ENCODE peak calls at places on chromosomes 12 and 14, in nine cellular contexts. R is HL-60, Y is GM10248, F is mucosa of descending colon, K is NB4, C is PC-3, E is fibroblast of pulmonary artery, B is tibial nerve, V is GM13977. A is an unnamed sample.

GRCh38 chr12:123389560-123390351 is 5.8 kb downstream of the KMT5A start:
- DNase-seq in R (peak), Y (peak), F (peak), K (peak), C (peak), E (no peak), B (no peak), V (peak), A (peak)

GRCh38 chr12:102232446-102232845 is 34.8 kb upstream of the PMCH start:
- DNase-seq in R (no peak), Y (no peak), F (no peak), K (no peak), C (no peak), E (no peak), B (no peak), V (no peak), A (peak)

GRCh38 chr12:20140751-20141150 is 227.6 kb upstream of the PDE3A start:
- DNase-seq in R (no peak), Y (no peak), F (no peak), K (no peak), C (no peak), E (no peak), B (no peak), V (no peak), A (no peak)

GRCh38 chr14:100012478-100012925 is 52.7 kb upstream of the EVL start:
- DNase-seq in R (no peak), Y (no peak), F (no peak), K (no peak), C (no peak), E (peak), B (no peak), V (no peak), A (peak)

GRCh38 chr12:7075931-7076330 is 15.4 kb downstream of the C1S start:
- DNase-seq in R (no peak), Y (no peak), F (no peak), K (no peak), C (no peak), E (peak), B (no peak), V (no peak), A (peak)

GRCh38 chr14:67387195-67387594 is 24.8 kb downstream of the PLEK2 start:
- DNase-seq in R (no peak), Y (no peak), F (no peak), K (no peak), C (peak), E (peak), B (no peak), V (no peak), A (peak)

GRCh38 chr12:27652174-27652763 is 44.0 kb upstream of the REP15 start:
- DNase-seq in R (peak), Y (peak), F (no peak), K (peak), C (peak), E (peak), B (no peak), V (peak), A (peak)

GRCh38 chr14:105146976-105147700 is 21.4 kb downstream of the JAG2 start:
- DNase-seq in R (no peak), Y (no peak), F (no peak), K (no peak), C (no peak), E (no peak), B (no peak), V (no peak), A (no peak)

GRCh38 chr12:28512876-28513275 is 322.6 kb downstream of the CCDC91 start:
- DNase-seq in R (no peak), Y (no peak), F (no peak), K (no peak), C (no peak), E (no peak), B (no peak), V (no peak), A (no peak)

GRCh38 chr12:52419656-52420055 is 13.5 kb upstream of the KRT82 start:
- DNase-seq in R (no peak), Y (no peak), F (no peak), K (no peak), C (no peak), E (no peak), B (no peak), V (no peak), A (no peak)

GRCh38 chr14:67619446-67620216 is at the start of gene ARG2:
- DNase-seq in R (peak), Y (peak), F (peak), K (peak), C (peak), E (peak), B (peak), V (peak), A (peak)

GRCh38 chr14:98189077-98189476 is 1082.9 kb downstream of the BCL11B start:
- DNase-seq in R (no peak), Y (no peak), F (no peak), K (no peak), C (no peak), E (no peak), B (no peak), V (no peak), A (no peak)

GRCh38 chr12:70540996-70541395 is 96.2 kb downstream of the PTPRB start:
- DNase-seq in R (no peak), Y (no peak), F (no peak), K (no peak), C (no peak), E (no peak), B (no peak), V (no peak), A (no peak)

GRCh38 chr14:95220663-95221231 is 63.4 kb upstream of the DICER1 start:
- DNase-seq in R (no peak), Y (no peak), F (no peak), K (no peak), C (no peak), E (peak), B (no peak), V (no peak), A (peak)

GRCh38 chr12:79121486-79121885 is 256.9 kb downstream of the SYT1 start:
- DNase-seq in R (no peak), Y (no peak), F (no peak), K (peak), C (peak), E (peak), B (no peak), V (no peak), A (peak)

GRCh38 chr12:80064951-80065350 is 34.4 kb upstream of the OTOGL start:
- DNase-seq in R (no peak), Y (no peak), F (no peak), K (no peak), C (no peak), E (no peak), B (no peak), V (no peak), A (no peak)

GRCh38 chr14:61753631-61754030 is 8.6 kb upstream of the SNAPC1 start:
- DNase-seq in R (no peak), Y (no peak), F (no peak), K (peak), C (no peak), E (no peak), B (no peak), V (no peak), A (no peak)

GRCh38 chr14:24058260-24058950 is 6.6 kb downstream of the CARMIL3 start:
- DNase-seq in R (peak), Y (peak), F (peak), K (peak), C (peak), E (peak), B (peak), V (peak), A (peak)

GRCh38 chr12:98352835-98353234 is 162.6 kb upstream of the TMPO start:
- DNase-seq in R (no peak), Y (no peak), F (no peak), K (no peak), C (no peak), E (peak), B (no peak), V (no peak), A (peak)

GRCh38 chr14:61304678-61305077 is 16.7 kb upstream of the PRKCH start:
- DNase-seq in R (no peak), Y (no peak), F (no peak), K (no peak), C (no peak), E (no peak), B (no peak), V (no peak), A (no peak)

GRCh38 chr12:52799498-52800211 is 3.7 kb upstream of the KRT3 start:
- DNase-seq in R (no peak), Y (no peak), F (no peak), K (no peak), C (no peak), E (no peak), B (no peak), V (no peak), A (no peak)

GRCh38 chr14:24037658-24038037 is 14.2 kb upstream of the CARMIL3 start:
- DNase-seq in R (no peak), Y (no peak), F (peak), K (no peak), C (no peak), E (no peak), B (no peak), V (no peak), A (no peak)

GRCh38 chr12:11719678-11720099 is 70.2 kb downstream of the ETV6 start:
- DNase-seq in R (peak), Y (no peak), F (no peak), K (peak), C (peak), E (peak), B (no peak), V (no peak), A (peak)

GRCh38 chr14:89040080-89040437 is 215.6 kb downstream of the TTC8 start:
- DNase-seq in R (no peak), Y (no peak), F (no peak), K (no peak), C (no peak), E (no peak), B (no peak), V (no peak), A (no peak)

GRCh38 chr14:89037065-89037464 is 212.6 kb downstream of the TTC8 start:
- DNase-seq in R (no peak), Y (no peak), F (no peak), K (no peak), C (no peak), E (no peak), B (no peak), V (no peak), A (no peak)

GRCh38 chr14:89041245-89041585 is 216.8 kb downstream of the TTC8 start:
- DNase-seq in R (no peak), Y (no peak), F (peak), K (no peak), C (peak), E (no peak), B (no peak), V (no peak), A (no peak)

GRCh38 chr14:89042021-89042420 is 217.6 kb downstream of the TTC8 start:
- DNase-seq in R (no peak), Y (no peak), F (no peak), K (no peak), C (no peak), E (no peak), B (no peak), V (no peak), A (no peak)

GRCh38 chr14:89040438-89041244 is 216.2 kb downstream of the TTC8 start:
- DNase-seq in R (peak), Y (peak), F (peak), K (peak), C (peak), E (peak), B (peak), V (peak), A (peak)
- TF ChIP-seq CTCF in R (peak), Y (peak), F (peak), K (peak), C (peak), E (peak), B (peak), V (peak), A (peak)

DNA sequence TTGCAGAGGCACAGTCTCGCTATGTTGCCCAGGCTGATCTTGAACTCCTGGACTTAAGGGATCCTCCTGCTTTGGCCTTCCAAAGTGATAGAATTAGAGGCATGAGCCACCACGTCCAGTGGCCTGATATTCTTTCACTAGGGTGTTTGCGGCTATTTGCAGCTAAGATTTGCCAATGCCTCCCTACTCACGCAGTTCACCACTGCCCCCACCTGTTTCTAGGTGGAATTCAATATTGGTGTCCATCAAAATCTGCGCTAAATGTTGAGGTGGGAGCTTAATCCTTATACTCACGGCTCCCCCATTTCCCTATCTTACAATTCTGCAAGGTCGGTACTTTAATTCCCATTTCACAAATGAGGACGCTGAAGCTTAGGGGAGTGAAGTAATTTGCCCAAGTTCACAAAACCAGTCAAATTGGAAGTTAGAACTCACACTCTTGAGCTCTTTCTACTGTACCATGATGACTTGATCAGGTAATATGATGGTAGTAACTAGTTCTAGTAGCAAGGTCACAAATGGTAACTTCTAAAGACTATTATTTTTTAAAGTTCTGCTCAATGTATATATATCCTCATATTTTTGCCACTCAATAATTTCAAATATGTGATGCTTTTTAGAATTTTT is 22.1 kb upstream of the LRRC9 start:
- DNase-seq in R (peak), Y (peak), F (no peak), K (peak), C (peak), E (peak), B (no peak), V (peak), A (peak)
- TF ChIP-seq CTCF in R (peak), Y (peak), F (no peak), K (no peak), C (peak), E (peak), B (peak), V (peak), A (peak)

GRCh38 chr14:78170203-78170602 is at the start of gene NRXN3:
- DNase-seq in R (no peak), Y (no peak), F (peak), K (no peak), C (no peak), E (no peak), B (no peak), V (no peak), A (no peak)

GRCh38 chr14:78162202-78162601 is 8.0 kb upstream of the NRXN3 start:
- DNase-seq in R (no peak), Y (no peak), F (no peak), K (peak), C (no peak), E (no peak), B (no peak), V (no peak), A (no peak)

DNA sequence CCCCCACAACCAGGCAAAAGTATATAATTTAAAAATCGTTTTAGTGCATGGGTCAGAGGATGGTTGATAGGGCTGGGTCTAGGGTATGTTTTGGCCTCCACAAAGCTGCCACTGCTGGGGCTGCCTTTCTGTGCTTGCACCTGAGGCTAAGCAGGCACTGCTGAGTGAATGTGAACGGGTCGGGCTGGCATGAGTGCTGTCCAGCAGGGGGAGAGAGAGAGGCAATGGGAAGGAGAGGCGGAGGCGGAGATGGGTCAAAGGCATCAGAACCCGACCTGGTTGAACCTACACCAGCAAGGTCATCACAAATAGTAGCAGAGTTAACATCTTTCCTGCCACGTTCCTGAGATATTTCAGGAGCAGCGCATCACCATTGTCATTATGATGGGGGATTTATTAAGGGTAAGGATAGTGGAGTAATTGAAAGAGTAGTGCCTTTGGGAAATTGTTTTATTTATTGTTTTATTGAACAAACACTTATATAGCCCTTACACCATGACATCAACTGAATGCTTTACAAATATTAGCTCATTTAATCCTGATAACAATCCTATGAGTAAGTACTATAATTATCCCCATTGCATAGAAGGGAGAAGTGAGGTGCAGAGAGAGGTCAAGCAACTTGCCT is 5.8 kb upstream of the NRXN3 start:
- DNase-seq in R (peak), Y (peak), F (peak), K (peak), C (peak), E (no peak), B (no peak), V (peak), A (no peak)
- TF ChIP-seq CTCF in R (peak), Y (peak), F (peak), K (peak), C (peak), E (no peak), B (peak), V (peak), A (peak)

GRCh38 chr12:44502681-44503080 is 373.4 kb downstream of the NELL2 start:
- DNase-seq in R (no peak), Y (no peak), F (no peak), K (no peak), C (no peak), E (no peak), B (no peak), V (no peak), A (no peak)

GRCh38 chr12:44500423-44500822 is 375.7 kb downstream of the NELL2 start:
- DNase-seq in R (no peak), Y (no peak), F (no peak), K (no peak), C (no peak), E (no peak), B (no peak), V (no peak), A (no peak)

DNA sequence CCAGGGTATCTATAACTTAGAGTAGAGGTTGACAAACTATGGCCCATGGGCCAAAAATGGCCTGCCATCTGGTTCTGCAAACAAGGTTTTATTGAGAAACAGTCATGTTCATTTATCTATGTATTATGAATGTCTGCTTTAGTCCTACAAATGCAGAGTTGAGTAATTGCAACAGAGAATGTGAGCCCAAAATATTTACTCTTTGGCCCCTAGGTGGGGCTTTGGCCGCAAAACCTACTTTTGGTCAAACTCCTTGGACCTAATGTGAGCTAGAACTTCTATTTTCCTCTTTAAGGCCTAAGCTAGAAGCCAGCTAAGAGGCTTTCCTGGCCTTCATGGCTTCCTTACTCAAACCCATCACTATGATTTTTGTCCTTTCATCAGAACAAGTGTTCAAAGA is 379.1 kb downstream of the NELL2 start:
- DNase-seq in R (no peak), Y (no peak), F (no peak), K (peak), C (peak), E (no peak), B (no peak), V (no peak), A (no peak)
- TF ChIP-seq CTCF in R (no peak), Y (no peak), F (no peak), K (peak), C (peak), E (no peak), B (no peak), V (no peak), A (no peak)

A was measured in fibroblast of the aortic adventitia.